ENCODE peak calls at places on chromosomes 2 and 18, in nine cellular contexts. U, E, J, R, O, G, Z, H and I are unnamed samples.

GRCh38 chr18:33761363-33761762 is 183.3 kb downstream of the ASXL3 start:
- DNase-seq in U (no peak), E (peak; percentile 40), J (peak; percentile 35), R (no peak), O (no peak), G (no peak), Z (peak; percentile 28), H (peak; percentile 28), I (no peak)

GRCh38 chr2:215241791-215242305 is 70.0 kb upstream of the ATIC start:
- DNase-seq in U (no peak), E (no peak), J (no peak), R (no peak), O (no peak), G (no peak), Z (no peak), H (no peak), I (no peak)

GRCh38 chr2:10389596-10389995 is 58.5 kb downstream of the ODC1 start:
- DNase-seq in U (no peak), E (peak; percentile 64), J (no peak), R (no peak), O (no peak), G (no peak), Z (no peak), H (peak; percentile 28), I (no peak)

GRCh38 chr18:34493566-34494358 is 216.3 kb upstream of the DTNA start:
- DNase-seq in U (no peak), E (no peak), J (no peak), R (no peak), O (no peak), G (no peak), Z (peak; percentile 68), H (no peak), I (no peak)

GRCh38 chr2:109352898-109353689 is 224.1 kb downstream of the SH3RF3 start:
- DNase-seq in U (no peak), E (peak; percentile 23), J (no peak), R (no peak), O (no peak), G (no peak), Z (no peak), H (no peak), I (peak; percentile 21)

GRCh38 chr2:86225581-86225980 is 26.3 kb downstream of the MRPL35 start:
- DNase-seq in U (no peak), E (no peak), J (no peak), R (no peak), O (peak; percentile 57), G (peak; percentile 26), Z (peak; percentile 45), H (no peak), I (no peak)

GRCh38 chr2:86512034-86512433 is 51.2 kb downstream of the CHMP3 start:
- DNase-seq in U (no peak), E (no peak), J (no peak), R (no peak), O (no peak), G (no peak), Z (no peak), H (no peak), I (no peak)

GRCh38 chr2:67479256-67479655 is 82.1 kb downstream of the ETAA1 start:
- DNase-seq in U (no peak), E (no peak), J (no peak), R (no peak), O (no peak), G (no peak), Z (no peak), H (no peak), I (no peak)

GRCh38 chr2:17539993-17540812 is at the start of gene VSNL1:
- DNase-seq in U (no peak), E (peak; percentile 85), J (peak; percentile 39), R (peak; percentile 30), O (peak; percentile 5), G (no peak), Z (peak; percentile 17), H (peak; percentile 68), I (peak; percentile 80)

GRCh38 chr2:219440388-219441256 is 6.0 kb downstream of the SPEG start:
- DNase-seq in U (no peak), E (no peak), J (no peak), R (no peak), O (no peak), G (no peak), Z (no peak), H (peak; percentile 25), I (no peak)

GRCh38 chr18:56869189-56869777 is 218.1 kb downstream of the WDR7 start:
- DNase-seq in U (no peak), E (no peak), J (no peak), R (peak; percentile 5), O (no peak), G (no peak), Z (peak; percentile 73), H (peak; percentile 73), I (no peak)

GRCh38 chr2:105313877-105314276 is 15.7 kb downstream of the TGFBRAP1 start:
- DNase-seq in U (no peak), E (no peak), J (no peak), R (no peak), O (no peak), G (no peak), Z (no peak), H (no peak), I (no peak)

DNA sequence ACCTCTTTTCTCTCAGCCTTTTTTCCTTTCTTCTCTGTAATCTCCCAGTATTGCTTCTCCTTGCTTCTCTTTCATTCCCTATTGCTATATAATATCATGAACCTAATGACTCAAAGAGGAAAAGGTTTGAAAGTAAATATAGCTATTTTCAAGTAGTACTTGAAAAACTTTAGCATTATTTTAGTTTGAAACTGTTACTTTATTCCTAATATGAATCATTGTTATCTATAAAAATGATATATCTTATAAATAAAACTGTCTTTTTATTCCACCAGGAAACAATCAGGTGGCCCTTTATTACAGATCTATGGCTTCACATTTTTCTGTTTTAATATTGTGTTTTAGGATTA is 311 bp upstream of the SCN1A start:
- DNase-seq in U (no peak), E (no peak), J (no peak), R (no peak), O (no peak), G (no peak), Z (no peak), H (no peak), I (no peak)
- TF ChIP-seq CTCF in U (no peak), E (no peak), J (no peak), R (no peak), O (no peak), G (no peak), Z (no peak), H (no peak), I (no peak)

DNA sequence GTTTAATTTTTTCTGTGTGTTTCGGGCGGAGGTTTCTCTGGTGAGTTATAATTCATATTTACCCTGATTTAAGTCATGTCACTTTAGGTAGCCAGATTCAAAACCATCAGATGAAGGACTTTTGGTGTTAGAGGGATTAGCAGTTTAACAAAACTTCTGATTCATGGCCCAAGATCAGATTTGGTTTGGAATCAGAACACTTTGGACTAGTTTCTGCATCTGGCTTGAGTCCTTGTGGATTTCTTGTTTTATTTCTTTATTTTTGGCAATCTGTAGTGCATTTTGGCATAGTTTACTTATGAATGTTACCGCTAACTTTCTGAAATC is 3.5 kb downstream of the NEDD4L start:
- DNase-seq in U (no peak), E (no peak), J (no peak), R (no peak), O (no peak), G (no peak), Z (no peak), H (no peak), I (no peak)
- H3K4me3 ChIP-seq in U (no peak overlapping the region), E (peak overlapping the region; percentile 9), J (no peak overlapping the region), R (no peak overlapping the region), O (peak overlapping the region; percentile 38), G (no peak overlapping the region), Z (no peak overlapping the region), H (no peak overlapping the region), I (no peak overlapping the region)

DNA sequence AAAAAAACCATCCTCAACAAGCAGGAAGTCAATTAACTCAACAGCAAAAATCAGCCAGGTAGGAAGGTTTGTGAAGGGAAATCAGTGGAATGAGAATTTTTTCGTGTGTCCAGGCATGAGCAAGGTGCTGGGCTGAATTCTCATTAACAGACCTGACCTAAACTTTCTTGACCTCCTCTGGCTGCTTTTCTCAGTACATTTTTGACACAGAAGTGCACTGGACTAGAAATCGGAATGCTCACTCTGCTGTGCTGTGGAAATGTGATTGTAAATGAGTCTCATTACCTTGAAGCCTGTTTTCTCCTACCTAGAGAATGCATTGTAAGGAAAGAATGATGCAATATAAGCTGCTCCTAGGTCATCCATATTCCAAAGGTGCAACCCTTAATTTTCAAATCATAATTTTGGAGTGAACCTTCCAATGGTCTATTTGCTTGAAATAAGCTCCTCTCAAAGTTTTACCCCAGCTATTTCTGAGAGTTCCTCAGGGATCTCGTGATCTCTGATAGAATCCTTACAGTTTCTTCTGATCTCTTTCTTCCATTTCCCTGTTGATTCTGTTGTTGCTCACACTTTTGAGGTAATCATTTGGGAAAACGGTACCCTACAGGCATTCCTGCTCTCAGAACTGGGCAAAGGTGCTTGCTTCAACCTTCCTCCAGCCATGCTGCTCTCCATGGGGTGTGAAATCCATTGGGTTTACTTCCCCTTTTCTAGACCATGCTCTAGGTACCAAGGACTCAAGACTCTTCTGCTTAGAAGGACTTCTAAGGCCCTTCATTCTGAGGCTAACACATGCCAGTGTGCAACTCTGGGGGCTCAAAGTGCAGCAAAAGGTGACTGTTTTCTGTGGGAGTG is 104.9 kb upstream of the ITPRID2 start:
- DNase-seq in U (no peak), E (no peak), J (no peak), R (no peak), O (no peak), G (no peak), Z (no peak), H (no peak), I (no peak)
- H3K4me1 ChIP-seq in U (peaks cover 28% of the 10 kb centered on the region), E (peaks cover 38% of the 10 kb centered on the region), J (no peaks in the 10 kb centered on the region), R (peaks cover 8% of the 10 kb centered on the region), O (no peaks in the 10 kb centered on the region), G (no peaks in the 10 kb centered on the region), Z (no peaks in the 10 kb centered on the region), H (peaks cover 13% of the 10 kb centered on the region), I (no peaks in the 10 kb centered on the region)

GRCh38 chr2:240685771-240686371 is 3.2 kb upstream of the AQP12B start:
- DNase-seq in U (no peak), E (no peak), J (no peak), R (peak; percentile 24), O (no peak), G (no peak), Z (no peak), H (no peak), I (no peak)
- TF ChIP-seq CTCF in U (no peak), E (no peak), J (no peak), R (no peak), O (no peak), G (no peak), Z (no peak), H (no peak), I (no peak)

GRCh38 chr2:174333017-174333501 is 1.7 kb upstream of the SP9 start:
- DNase-seq in U (no peak), E (no peak), J (no peak), R (no peak), O (no peak), G (no peak), Z (no peak), H (no peak), I (no peak)
- H3K4me3 ChIP-seq in U (no peak overlapping the region), E (no peak overlapping the region), J (no peak overlapping the region), R (no peak overlapping the region), O (no peak overlapping the region), G (no peak overlapping the region), Z (peak overlapping the region; percentile 7), H (no peak overlapping the region), I (no peak overlapping the region)